ENCODE peak calls at places on chromosomes 3 and 15, in six cellular contexts. U is mesenchymal stem cell, J is mesendoderm, B is fibroblast of pulmonary artery, H is fibroblast of mammary gland, N is esophagus muscularis mucosa. V is an unnamed sample.
A peak's percentile ranks its signal among the peaks of the same experiment; 100 is the strongest.

GRCh38 chr3:141454906-141455602 is 31.8 kb upstream of the RASA2 start:
- DNase-seq in U (peak; percentile 86), J (peak; percentile 94), B (peak; percentile 89), H (peak; percentile 94), N (no peak), V (peak; percentile 83)

GRCh38 chr3:9553021-9553948 is at the start of gene LHFPL4:
- DNase-seq in U (no peak), J (peak; percentile 20), B (no peak), H (no peak), N (no peak), V (no peak)

GRCh38 chr3:101675709-101676218 is 1.2 kb downstream of the ZBTB11 start:
- DNase-seq in U (no peak), J (no peak), B (no peak), H (no peak), N (no peak), V (no peak)

GRCh38 chr3:194977341-194977740 is 291.7 kb downstream of the FAM43A start:
- DNase-seq in U (no peak), J (no peak), B (no peak), H (no peak), N (peak; percentile 77), V (no peak)

GRCh38 chr15:99929266-99929665 is 196.0 kb upstream of the LYSMD4 start:
- DNase-seq in U (no peak), J (peak; percentile 54), B (no peak), H (no peak), N (peak; percentile 42), V (no peak)

GRCh38 chr3:47782538-47783308 is 1.0 kb upstream of the SMARCC1 start:
- DNase-seq in U (no peak), J (no peak), B (no peak), H (no peak), N (no peak), V (no peak)

GRCh38 chr3:126480864-126481263 is 5.2 kb upstream of the ZXDC start:
- DNase-seq in U (no peak), J (no peak), B (no peak), H (no peak), N (no peak), V (no peak)

GRCh38 chr3:100005670-100006393 is 108.5 kb downstream of the FILIP1L start:
- DNase-seq in U (peak; percentile 72), J (peak; percentile 11), B (peak; percentile 52), H (no peak), N (peak; percentile 8), V (no peak)

GRCh38 chr15:41631880-41632279 is 28.3 kb upstream of the MGA start:
- DNase-seq in U (no peak), J (no peak), B (no peak), H (no peak), N (no peak), V (no peak)

GRCh38 chr3:195753609-195754008 is 32.8 kb downstream of the MUC20 start:
- DNase-seq in U (no peak), J (no peak), B (no peak), H (no peak), N (no peak), V (no peak)

GRCh38 chr15:38611228-38611627 is 46.6 kb upstream of the RASGRP1 start:
- DNase-seq in U (no peak), J (no peak), B (no peak), H (no peak), N (no peak), V (no peak)

GRCh38 chr3:10726787-10727186 is 89.2 kb upstream of the SLC6A11 start:
- DNase-seq in U (no peak), J (no peak), B (no peak), H (no peak), N (no peak), V (no peak)

GRCh38 chr3:53109822-53110771 is 20.1 kb downstream of the RFT1 start:
- DNase-seq in U (peak; percentile 52), J (peak; percentile 80), B (peak; percentile 95), H (peak; percentile 93), N (no peak), V (peak; percentile 50)

GRCh38 chr3:46865034-46865507 is 1.8 kb upstream of the MYL3 start:
- DNase-seq in U (no peak), J (no peak), B (peak; percentile 74), H (peak; percentile 62), N (no peak), V (no peak)

GRCh38 chr3:119308355-119308754 is 14.2 kb downstream of the ARHGAP31 start:
- DNase-seq in U (no peak), J (peak; percentile 61), B (no peak), H (peak; percentile 22), N (peak; percentile 29), V (no peak)

GRCh38 chr15:75186044-75186443 is 15.6 kb upstream of the C15orf39 start:
- DNase-seq in U (no peak), J (no peak), B (no peak), H (no peak), N (no peak), V (no peak)

GRCh38 chr3:187739561-187740445 is 5.5 kb downstream of the BCL6 start:
- DNase-seq in U (peak; percentile 95), J (peak; percentile 93), B (peak; percentile 94), H (peak; percentile 98), N (peak; percentile 98), V (peak; percentile 97)

GRCh38 chr3:99762901-99763300 is 54.8 kb upstream of the CMSS1 start:
- DNase-seq in U (no peak), J (no peak), B (no peak), H (no peak), N (no peak), V (no peak)

GRCh38 chr3:141105828-141106628 is 54.9 kb downstream of the SPSB4 start:
- DNase-seq in U (peak; percentile 77), J (peak; percentile 94), B (peak; percentile 92), H (peak; percentile 84), N (peak; percentile 96), V (peak; percentile 87)

GRCh38 chr15:52652286-52652685 is 26.9 kb downstream of the ATOSA start:
- DNase-seq in U (peak; percentile 12), J (no peak), B (no peak), H (no peak), N (no peak), V (peak; percentile 23)
- H3K4me3 ChIP-seq in U (peak overlapping the region; percentile 63), J (no peak overlapping the region), B (peak overlapping the region; percentile 47), H (no peak overlapping the region), N (peak overlapping the region; percentile 39), V (no peak overlapping the region)

GRCh38 chr3:72483554-72484104 is 364.6 kb downstream of the SHQ1 start:
- DNase-seq in U (no peak), J (no peak), B (no peak), H (no peak), N (no peak), V (no peak)
- H3K4me3 ChIP-seq in U (no peak overlapping the region), J (no peak overlapping the region), B (peak overlapping the region; percentile 36), H (no peak overlapping the region), N (no peak overlapping the region), V (no peak overlapping the region)

GRCh38 chr3:84959470-84960380 is 936 bp downstream of the CADM2 start:
- DNase-seq in U (no peak), J (peak; percentile 71), B (no peak), H (no peak), N (no peak), V (no peak)
- H3K4me3 ChIP-seq in U (peak overlapping the region; percentile 93), J (peak overlapping the region; percentile 63), B (peak overlapping the region; percentile 52), H (no peak overlapping the region), N (peak overlapping the region; percentile 60), V (peak overlapping the region; percentile 51)

DNA sequence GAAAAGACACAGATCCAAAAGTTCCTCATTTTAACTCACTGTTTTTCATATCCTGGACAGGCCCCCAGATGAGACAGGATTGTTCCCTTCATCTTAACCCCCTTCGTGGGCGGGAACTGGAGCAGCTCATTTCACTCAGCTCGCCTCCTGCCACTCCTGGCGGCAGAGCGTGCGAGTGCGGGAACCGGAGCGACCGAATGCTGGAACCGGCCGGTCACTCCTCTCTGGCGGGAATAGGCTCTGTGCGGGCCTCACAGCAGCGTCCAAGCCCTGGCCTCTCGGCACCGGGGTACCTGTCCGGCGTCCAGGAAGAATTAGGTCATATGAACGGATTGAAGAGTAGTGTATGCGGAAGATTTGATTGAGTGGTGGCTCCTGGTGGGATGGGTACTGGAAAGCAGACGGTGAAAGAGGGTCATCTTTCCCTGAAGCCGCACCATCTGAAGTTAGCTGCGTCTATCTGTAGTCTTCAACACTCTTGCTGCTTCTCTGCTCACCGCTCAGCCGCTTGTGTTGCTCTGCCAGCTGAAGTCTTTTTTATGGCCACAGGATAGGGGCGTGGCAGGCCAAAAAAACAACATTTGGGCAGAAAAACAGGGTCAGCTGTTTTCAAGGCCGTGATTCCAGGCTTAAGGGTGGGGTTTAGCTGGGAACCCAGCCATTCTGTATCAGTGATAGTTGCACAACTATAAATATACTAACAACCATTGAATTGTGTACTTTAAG is 42.3 kb upstream of the FXR1 start:
- DNase-seq in U (peak; percentile 1), J (peak; percentile 58), B (peak; percentile 50), H (peak; percentile 61), N (no peak), V (no peak)
- H3K4me3 ChIP-seq in U (peak overlapping the region; percentile 91), J (no peak overlapping the region), B (peak overlapping the region; percentile 45), H (peak overlapping the region; percentile 43), N (peak overlapping the region; percentile 49), V (peak overlapping the region; percentile 7)

GRCh38 chr3:186090884-186091283 is 18.0 kb downstream of the ETV5 start:
- DNase-seq in U (no peak), J (no peak), B (no peak), H (no peak), N (no peak), V (no peak)
- H3K4me3 ChIP-seq in U (no peak overlapping the region), J (no peak overlapping the region), B (no peak overlapping the region), H (no peak overlapping the region), N (no peak overlapping the region), V (no peak overlapping the region)

V was measured in astrocyte of the spinal cord.